ENCODE peak calls at places on chromosomes 6 and 20, in six cellular contexts. One of them, this sample, is unnamed.

GRCh38 chr6:134267917-134268361 is 50.0 kb downstream of the SGK1 start:
- DNase-seq in PC-3: no peak
- DNase-seq in DND-41: no peak
- DNase-seq in GM23338: peak
- DNase-seq in K562: no peak
- DNase-seq in hepatocyte: peak
- DNase-seq in this sample: no peak

GRCh38 chr6:67345946-67346345 is 1289.1 kb upstream of the ADGRB3 start:
- DNase-seq in hepatocyte: no peak
- DNase-seq in DND-41: no peak
- DNase-seq in PC-3: no peak
- DNase-seq in K562: no peak
- DNase-seq in GM23338: no peak
- DNase-seq in this sample: no peak

GRCh38 chr6:35292494-35292893 is 5.1 kb upstream of the DEF6 start:
- DNase-seq in DND-41: no peak
- DNase-seq in GM23338: no peak
- DNase-seq in hepatocyte: no peak
- DNase-seq in K562: no peak
- DNase-seq in PC-3: no peak
- DNase-seq in this sample: no peak

GRCh38 chr6:118980063-118980462 is 45.1 kb upstream of the MCM9 start:
- DNase-seq in PC-3: no peak
- DNase-seq in K562: no peak
- DNase-seq in DND-41: no peak
- DNase-seq in hepatocyte: peak
- DNase-seq in GM23338: no peak
- DNase-seq in this sample: no peak

GRCh38 chr6:5115168-5115567 is 30.0 kb downstream of the PPP1R3G start:
- DNase-seq in DND-41: no peak
- DNase-seq in K562: no peak
- DNase-seq in hepatocyte: peak
- DNase-seq in PC-3: no peak
- DNase-seq in GM23338: no peak
- DNase-seq in this sample: no peak

GRCh38 chr20:35120012-35120701 is 27.0 kb downstream of the EDEM2 start:
- DNase-seq in PC-3: no peak
- DNase-seq in hepatocyte: no peak
- DNase-seq in K562: peak
- DNase-seq in DND-41: no peak
- DNase-seq in GM23338: no peak
- DNase-seq in this sample: no peak

GRCh38 chr6:47836046-47836445 is 54.2 kb downstream of the OPN5 start:
- DNase-seq in PC-3: no peak
- DNase-seq in GM23338: no peak
- DNase-seq in DND-41: no peak
- DNase-seq in K562: no peak
- DNase-seq in hepatocyte: no peak
- DNase-seq in this sample: no peak

GRCh38 chr6:11909696-11910132 is 102.4 kb upstream of the HIVEP1 start:
- DNase-seq in PC-3: peak
- DNase-seq in DND-41: no peak
- DNase-seq in hepatocyte: no peak
- DNase-seq in GM23338: no peak
- DNase-seq in K562: no peak
- DNase-seq in this sample: no peak

GRCh38 chr6:135182993-135183531 is 2.0 kb downstream of the MYB start:
- DNase-seq in K562: peak
- DNase-seq in DND-41: peak
- DNase-seq in GM23338: peak
- DNase-seq in PC-3: peak
- DNase-seq in hepatocyte: peak
- DNase-seq in this sample: peak

GRCh38 chr20:21083825-21084325 is 22.3 kb downstream of the LINC00237 start:
- DNase-seq in K562: no peak
- DNase-seq in hepatocyte: no peak
- DNase-seq in PC-3: no peak
- DNase-seq in GM23338: no peak
- DNase-seq in DND-41: no peak
- DNase-seq in this sample: no peak

GRCh38 chr6:41039060-41039998 is at the start of gene UNC5CL:
- DNase-seq in PC-3: peak
- DNase-seq in GM23338: peak
- DNase-seq in hepatocyte: peak
- DNase-seq in DND-41: peak
- DNase-seq in K562: peak
- DNase-seq in this sample: peak

GRCh38 chr6:136289327-136289578 is 393 bp downstream of the BCLAF1 start:
- DNase-seq in GM23338: peak
- DNase-seq in hepatocyte: peak
- DNase-seq in K562: peak
- DNase-seq in PC-3: peak
- DNase-seq in DND-41: peak
- DNase-seq in this sample: peak

GRCh38 chr6:168713839-168714238 is 272.9 kb downstream of the SMOC2 start:
- DNase-seq in hepatocyte: peak
- DNase-seq in PC-3: peak
- DNase-seq in K562: peak
- DNase-seq in DND-41: no peak
- DNase-seq in GM23338: peak
- DNase-seq in this sample: peak

GRCh38 chr6:141421378-141421777 is 711.3 kb upstream of the GJE1 start:
- DNase-seq in DND-41: no peak
- DNase-seq in PC-3: peak
- DNase-seq in K562: no peak
- DNase-seq in hepatocyte: no peak
- DNase-seq in GM23338: no peak
- DNase-seq in this sample: peak

GRCh38 chr6:16148498-16148897 is 19.6 kb downstream of the MYLIP start:
- DNase-seq in GM23338: no peak
- DNase-seq in DND-41: no peak
- DNase-seq in hepatocyte: peak
- DNase-seq in K562: no peak
- DNase-seq in PC-3: no peak
- DNase-seq in this sample: no peak

GRCh38 chr20:4064118-4064962 is 49.0 kb upstream of the RNF24 start:
- DNase-seq in PC-3: peak
- DNase-seq in GM23338: peak
- DNase-seq in hepatocyte: peak
- DNase-seq in K562: peak
- DNase-seq in DND-41: no peak
- DNase-seq in this sample: peak

GRCh38 chr20:1844723-1845523 is 50.3 kb upstream of the SIRPA start:
- DNase-seq in PC-3: no peak
- DNase-seq in hepatocyte: peak
- DNase-seq in K562: no peak
- DNase-seq in DND-41: no peak
- DNase-seq in GM23338: no peak
- DNase-seq in this sample: no peak

GRCh38 chr6:36139991-36140710 is 9.8 kb downstream of the MAPK13 start:
- DNase-seq in PC-3: no peak
- DNase-seq in DND-41: no peak
- DNase-seq in GM23338: peak
- DNase-seq in hepatocyte: no peak
- DNase-seq in K562: peak
- DNase-seq in this sample: no peak

GRCh38 chr20:2299301-2299700 is 3.5 kb downstream of the TGM3 start:
- DNase-seq in GM23338: no peak
- DNase-seq in PC-3: no peak
- DNase-seq in hepatocyte: peak
- DNase-seq in K562: no peak
- DNase-seq in DND-41: no peak
- DNase-seq in this sample: no peak

GRCh38 chr20:59317332-59317731 is 16.9 kb downstream of the EDN3 start:
- DNase-seq in DND-41: no peak
- DNase-seq in GM23338: no peak
- DNase-seq in PC-3: no peak
- DNase-seq in hepatocyte: no peak
- DNase-seq in K562: no peak
- DNase-seq in this sample: no peak

GRCh38 chr6:18477301-18477941 is 90.3 kb downstream of the RNF144B start:
- DNase-seq in K562: no peak
- DNase-seq in PC-3: peak
- DNase-seq in hepatocyte: peak
- DNase-seq in GM23338: no peak
- DNase-seq in DND-41: no peak
- DNase-seq in this sample: no peak

GRCh38 chr6:162258647-162259046 is 468.9 kb downstream of the PRKN start:
- DNase-seq in K562: no peak
- DNase-seq in DND-41: no peak
- DNase-seq in PC-3: no peak
- DNase-seq in hepatocyte: no peak
- DNase-seq in GM23338: no peak
- DNase-seq in this sample: no peak

GRCh38 chr6:30169658-30170614 is 6.6 kb downstream of the TRIM15 start:
- DNase-seq in DND-41: peak
- DNase-seq in GM23338: peak
- DNase-seq in hepatocyte: peak
- DNase-seq in K562: peak
- DNase-seq in PC-3: peak
- DNase-seq in this sample: peak
- TF ChIP-seq EZH2 in DND-41: no peak
- TF ChIP-seq EZH2 in GM23338: no peak
- TF ChIP-seq EZH2 in hepatocyte: no peak
- TF ChIP-seq EZH2 in K562: no peak
- TF ChIP-seq EZH2 in PC-3: no peak
- TF ChIP-seq EZH2 in this sample: no peak

GRCh38 chr6:10662207-10662606 is 32.2 kb downstream of the C6orf52 start:
- DNase-seq in DND-41: no peak
- DNase-seq in GM23338: no peak
- DNase-seq in hepatocyte: no peak
- DNase-seq in PC-3: no peak
- DNase-seq in K562: no peak
- DNase-seq in this sample: no peak

GRCh38 chr6:10655508-10656055 is 38.8 kb downstream of the C6orf52 start:
- DNase-seq in DND-41: peak
- DNase-seq in hepatocyte: no peak
- DNase-seq in K562: no peak
- DNase-seq in GM23338: no peak
- DNase-seq in PC-3: no peak
- DNase-seq in this sample: no peak

GRCh38 chr6:10662742-10663141 is 31.7 kb downstream of the C6orf52 start:
- DNase-seq in GM23338: no peak
- DNase-seq in DND-41: no peak
- DNase-seq in hepatocyte: no peak
- DNase-seq in K562: no peak
- DNase-seq in PC-3: no peak
- DNase-seq in this sample: no peak

GRCh38 chr6:10659697-10660348 is 34.6 kb downstream of the C6orf52 start:
- DNase-seq in GM23338: peak
- DNase-seq in DND-41: no peak
- DNase-seq in K562: no peak
- DNase-seq in PC-3: no peak
- DNase-seq in hepatocyte: peak
- DNase-seq in this sample: no peak

GRCh38 chr6:10658910-10659696 is 35.3 kb downstream of the C6orf52 start:
- DNase-seq in PC-3: no peak
- DNase-seq in DND-41: no peak
- DNase-seq in K562: no peak
- DNase-seq in hepatocyte: peak
- DNase-seq in GM23338: peak
- DNase-seq in this sample: no peak
- H3K27ac ChIP-seq in PC-3: no peak
- H3K27ac ChIP-seq in DND-41: no peak
- H3K27ac ChIP-seq in K562: peak
- H3K27ac ChIP-seq in hepatocyte: peak
- H3K27ac ChIP-seq in GM23338: no peak
- H3K27ac ChIP-seq in this sample: no peak

GRCh38 chr6:122995930-122996796 is at the start of gene CLVS2:
- DNase-seq in PC-3: no peak
- DNase-seq in GM23338: peak
- DNase-seq in K562: no peak
- DNase-seq in DND-41: no peak
- DNase-seq in hepatocyte: peak
- DNase-seq in this sample: no peak
- TF ChIP-seq EZH2 in PC-3: no peak
- TF ChIP-seq EZH2 in GM23338: peak
- TF ChIP-seq EZH2 in K562: no peak
- TF ChIP-seq EZH2 in DND-41: no peak
- TF ChIP-seq EZH2 in hepatocyte: peak
- TF ChIP-seq EZH2 in this sample: no peak

GRCh38 chr20:57638895-57639236 is 18.6 kb upstream of the ZBP1 start:
- DNase-seq in K562: no peak
- DNase-seq in PC-3: peak
- DNase-seq in hepatocyte: no peak
- DNase-seq in DND-41: no peak
- DNase-seq in GM23338: no peak
- DNase-seq in this sample: no peak
- H3K27ac ChIP-seq in K562: no peak
- H3K27ac ChIP-seq in PC-3: no peak
- H3K27ac ChIP-seq in hepatocyte: no peak
- H3K27ac ChIP-seq in DND-41: no peak
- H3K27ac ChIP-seq in GM23338: no peak
- H3K27ac ChIP-seq in this sample: no peak

DNA sequence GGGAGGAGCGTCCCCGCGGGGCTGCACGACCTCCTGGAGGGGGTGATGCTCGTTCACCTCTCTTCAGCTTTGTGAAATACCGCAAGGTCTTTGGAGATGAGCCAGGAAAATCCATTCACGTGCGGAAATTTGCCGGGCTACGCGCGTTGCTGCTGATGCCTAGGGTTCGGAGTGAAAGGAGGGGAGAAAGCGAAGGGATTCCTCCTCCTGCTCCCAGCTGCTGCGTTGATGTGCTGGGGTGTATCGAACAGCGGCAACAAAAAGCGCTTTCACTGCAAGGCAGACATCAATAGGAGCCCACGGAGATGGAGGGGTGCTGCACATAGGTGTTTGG is 391 bp upstream of the B3GAT2 start:
- DNase-seq in PC-3: no peak
- DNase-seq in GM23338: peak
- DNase-seq in DND-41: no peak
- DNase-seq in hepatocyte: no peak
- DNase-seq in K562: no peak
- DNase-seq in this sample: no peak
- TF ChIP-seq EZH2 in PC-3: no peak
- TF ChIP-seq EZH2 in GM23338: peak
- TF ChIP-seq EZH2 in DND-41: no peak
- TF ChIP-seq EZH2 in hepatocyte: no peak
- TF ChIP-seq EZH2 in K562: no peak
- TF ChIP-seq EZH2 in this sample: no peak

This sample was measured in PC-9.